ENCODE peak calls at places on chromosomes 6 and 20, in seven cellular contexts. One of them, this sample, is unnamed.

GRCh38 chr20:51695574-51696303 is 72.5 kb downstream of the ATP9A start:
- DNase-seq in hepatocyte: peak
- DNase-seq in adrenal gland: no peak
- DNase-seq in progenitor cell of endocrine pancreas: no peak
- DNase-seq in GM03348: peak
- DNase-seq in HTR-8/SVneo: peak
- DNase-seq in renal cortical epithelial cell: peak
- DNase-seq in this sample: peak

GRCh38 chr6:167045828-167046580 is 46.8 kb downstream of the CEP43 start:
- DNase-seq in hepatocyte: no peak
- DNase-seq in adrenal gland: no peak
- DNase-seq in progenitor cell of endocrine pancreas: no peak
- DNase-seq in GM03348: peak
- DNase-seq in HTR-8/SVneo: no peak
- DNase-seq in renal cortical epithelial cell: no peak
- DNase-seq in this sample: no peak

GRCh38 chr20:49850463-49851233 is 38.0 kb downstream of the SLC9A8 start:
- DNase-seq in hepatocyte: no peak
- DNase-seq in adrenal gland: no peak
- DNase-seq in progenitor cell of endocrine pancreas: no peak
- DNase-seq in GM03348: no peak
- DNase-seq in HTR-8/SVneo: no peak
- DNase-seq in renal cortical epithelial cell: peak
- DNase-seq in this sample: no peak

GRCh38 chr6:32973934-32974333 is 5.5 kb downstream of the BRD2 start:
- DNase-seq in hepatocyte: peak
- DNase-seq in adrenal gland: no peak
- DNase-seq in progenitor cell of endocrine pancreas: no peak
- DNase-seq in GM03348: peak
- DNase-seq in HTR-8/SVneo: no peak
- DNase-seq in renal cortical epithelial cell: peak
- DNase-seq in this sample: no peak

GRCh38 chr6:111427341-111428116 is 55.5 kb downstream of the REV3L start:
- DNase-seq in hepatocyte: no peak
- DNase-seq in adrenal gland: peak
- DNase-seq in progenitor cell of endocrine pancreas: no peak
- DNase-seq in GM03348: peak
- DNase-seq in HTR-8/SVneo: peak
- DNase-seq in renal cortical epithelial cell: peak
- DNase-seq in this sample: peak

GRCh38 chr6:3260772-3261517 is 2.2 kb downstream of the PSMG4 start:
- DNase-seq in hepatocyte: no peak
- DNase-seq in adrenal gland: no peak
- DNase-seq in progenitor cell of endocrine pancreas: no peak
- DNase-seq in GM03348: no peak
- DNase-seq in HTR-8/SVneo: no peak
- DNase-seq in renal cortical epithelial cell: no peak
- DNase-seq in this sample: no peak

GRCh38 chr20:12072945-12073245 is 155.2 kb downstream of the BTBD3 start:
- DNase-seq in hepatocyte: no peak
- DNase-seq in adrenal gland: no peak
- DNase-seq in progenitor cell of endocrine pancreas: no peak
- DNase-seq in GM03348: peak
- DNase-seq in HTR-8/SVneo: no peak
- DNase-seq in renal cortical epithelial cell: peak
- DNase-seq in this sample: no peak

GRCh38 chr6:145544031-145544430 is 191.3 kb downstream of the EPM2A start:
- DNase-seq in hepatocyte: peak
- DNase-seq in adrenal gland: peak
- DNase-seq in progenitor cell of endocrine pancreas: no peak
- DNase-seq in GM03348: peak
- DNase-seq in HTR-8/SVneo: peak
- DNase-seq in renal cortical epithelial cell: peak
- DNase-seq in this sample: no peak

GRCh38 chr6:140027239-140027638 is 652.8 kb upstream of the CITED2 start:
- DNase-seq in hepatocyte: no peak
- DNase-seq in adrenal gland: no peak
- DNase-seq in progenitor cell of endocrine pancreas: no peak
- DNase-seq in GM03348: no peak
- DNase-seq in HTR-8/SVneo: no peak
- DNase-seq in renal cortical epithelial cell: no peak
- DNase-seq in this sample: no peak

GRCh38 chr6:10719386-10720228 is 3.3 kb upstream of the TMEM14C start:
- DNase-seq in hepatocyte: no peak
- DNase-seq in adrenal gland: peak
- DNase-seq in progenitor cell of endocrine pancreas: no peak
- DNase-seq in GM03348: peak
- DNase-seq in HTR-8/SVneo: no peak
- DNase-seq in renal cortical epithelial cell: peak
- DNase-seq in this sample: no peak

GRCh38 chr6:163345931-163346330 is 68.6 kb upstream of the QKI start:
- DNase-seq in hepatocyte: no peak
- DNase-seq in adrenal gland: no peak
- DNase-seq in progenitor cell of endocrine pancreas: no peak
- DNase-seq in GM03348: no peak
- DNase-seq in HTR-8/SVneo: no peak
- DNase-seq in renal cortical epithelial cell: no peak
- DNase-seq in this sample: no peak

GRCh38 chr6:152378154-152378553 is 259.0 kb downstream of the SYNE1 start:
- DNase-seq in hepatocyte: no peak
- DNase-seq in adrenal gland: no peak
- DNase-seq in progenitor cell of endocrine pancreas: no peak
- DNase-seq in GM03348: peak
- DNase-seq in HTR-8/SVneo: peak
- DNase-seq in renal cortical epithelial cell: peak
- DNase-seq in this sample: no peak

GRCh38 chr20:63321148-63321831 is 28.3 kb downstream of the COL20A1 start:
- DNase-seq in hepatocyte: peak
- DNase-seq in adrenal gland: peak
- DNase-seq in progenitor cell of endocrine pancreas: no peak
- DNase-seq in GM03348: no peak
- DNase-seq in HTR-8/SVneo: no peak
- DNase-seq in renal cortical epithelial cell: no peak
- DNase-seq in this sample: no peak

GRCh38 chr6:37502703-37503485 is 3.2 kb upstream of the CCDC167 start:
- DNase-seq in hepatocyte: no peak
- DNase-seq in adrenal gland: no peak
- DNase-seq in progenitor cell of endocrine pancreas: no peak
- DNase-seq in GM03348: no peak
- DNase-seq in HTR-8/SVneo: no peak
- DNase-seq in renal cortical epithelial cell: no peak
- DNase-seq in this sample: no peak

GRCh38 chr6:139919107-139920026 is 544.9 kb upstream of the CITED2 start:
- DNase-seq in hepatocyte: no peak
- DNase-seq in adrenal gland: no peak
- DNase-seq in progenitor cell of endocrine pancreas: no peak
- DNase-seq in GM03348: no peak
- DNase-seq in HTR-8/SVneo: no peak
- DNase-seq in renal cortical epithelial cell: no peak
- DNase-seq in this sample: no peak

GRCh38 chr20:18279231-18279630 is 9.1 kb upstream of the ZNF133 start:
- DNase-seq in hepatocyte: no peak
- DNase-seq in adrenal gland: no peak
- DNase-seq in progenitor cell of endocrine pancreas: no peak
- DNase-seq in GM03348: no peak
- DNase-seq in HTR-8/SVneo: no peak
- DNase-seq in renal cortical epithelial cell: peak
- DNase-seq in this sample: no peak

GRCh38 chr6:34284563-34285545 is 36.0 kb upstream of the SMIM29 start:
- DNase-seq in hepatocyte: no peak
- DNase-seq in adrenal gland: peak
- DNase-seq in progenitor cell of endocrine pancreas: no peak
- DNase-seq in GM03348: peak
- DNase-seq in HTR-8/SVneo: no peak
- DNase-seq in renal cortical epithelial cell: no peak
- DNase-seq in this sample: no peak

GRCh38 chr6:112360498-112360897 is 13.4 kb downstream of the RFPL4B start:
- DNase-seq in hepatocyte: no peak
- DNase-seq in adrenal gland: no peak
- DNase-seq in progenitor cell of endocrine pancreas: no peak
- DNase-seq in GM03348: peak
- DNase-seq in HTR-8/SVneo: peak
- DNase-seq in renal cortical epithelial cell: peak
- DNase-seq in this sample: no peak

GRCh38 chr6:134883314-134883713 is 66.6 kb downstream of the ALDH8A1 start:
- DNase-seq in hepatocyte: no peak
- DNase-seq in adrenal gland: no peak
- DNase-seq in progenitor cell of endocrine pancreas: no peak
- DNase-seq in GM03348: no peak
- DNase-seq in HTR-8/SVneo: no peak
- DNase-seq in renal cortical epithelial cell: no peak
- DNase-seq in this sample: no peak

GRCh38 chr20:43191946-43192847 is 2.5 kb upstream of the PTPRT start:
- DNase-seq in hepatocyte: peak
- DNase-seq in adrenal gland: peak
- DNase-seq in progenitor cell of endocrine pancreas: peak
- DNase-seq in GM03348: peak
- DNase-seq in HTR-8/SVneo: peak
- DNase-seq in renal cortical epithelial cell: no peak
- DNase-seq in this sample: no peak

GRCh38 chr6:31898200-31899011 is 908 bp upstream of the EHMT2 start:
- DNase-seq in hepatocyte: peak
- DNase-seq in adrenal gland: no peak
- DNase-seq in progenitor cell of endocrine pancreas: no peak
- DNase-seq in GM03348: no peak
- DNase-seq in HTR-8/SVneo: peak
- DNase-seq in renal cortical epithelial cell: peak
- DNase-seq in this sample: no peak

GRCh38 chr20:7371518-7372158 is 568.6 kb downstream of the HAO1 start:
- DNase-seq in hepatocyte: peak
- DNase-seq in adrenal gland: no peak
- DNase-seq in progenitor cell of endocrine pancreas: no peak
- DNase-seq in GM03348: no peak
- DNase-seq in HTR-8/SVneo: no peak
- DNase-seq in renal cortical epithelial cell: peak
- DNase-seq in this sample: no peak

GRCh38 chr6:24718449-24719124 is 367 bp downstream of the C6orf62 start:
- DNase-seq in hepatocyte: no peak
- DNase-seq in adrenal gland: no peak
- DNase-seq in progenitor cell of endocrine pancreas: no peak
- DNase-seq in GM03348: no peak
- DNase-seq in HTR-8/SVneo: no peak
- DNase-seq in renal cortical epithelial cell: no peak
- DNase-seq in this sample: no peak

This sample was measured in glomerular endothelial cell.